ENCODE peak calls at places on chromosomes 6 and 20, in eight cellular contexts. X is psoas muscle, B is lung, I is breast epithelium, O is K562, E is BJ, F is H1, V is tibial artery. A is an unnamed sample.

GRCh38 chr6:46963039-46963438 is 41.3 kb upstream of the ADGRF5 start:
- DNase-seq in E (no peak), F (no peak), O (no peak), V (no peak), I (no peak), X (no peak), B (no peak), A (no peak)

GRCh38 chr6:157830354-157831017 is 7.4 kb downstream of the SNX9 start:
- DNase-seq in O (no peak), F (no peak), I (no peak), B (no peak), E (no peak), X (no peak), V (no peak), A (no peak)

GRCh38 chr6:13079096-13079758 is 249.1 kb downstream of the TBC1D7 start:
- DNase-seq in O (no peak), F (no peak), X (no peak), I (no peak), B (no peak), V (no peak), E (no peak), A (no peak)

GRCh38 chr20:24502184-24502583 is 32.8 kb downstream of the SYNDIG1 start:
- DNase-seq in B (no peak), I (no peak), E (peak; percentile 64), V (peak; percentile 87), X (peak; percentile 59), O (no peak), F (peak; percentile 17), A (no peak)

GRCh38 chr6:139990287-139990686 is 615.8 kb upstream of the CITED2 start:
- DNase-seq in I (no peak), F (no peak), E (no peak), O (no peak), X (no peak), V (no peak), B (no peak), A (no peak)

GRCh38 chr6:49676671-49677281 is 36.6 kb downstream of the CRISP2 start:
- DNase-seq in F (no peak), E (no peak), X (no peak), B (no peak), O (no peak), I (no peak), V (no peak), A (no peak)

GRCh38 chr6:21271431-21272155 is 322.0 kb upstream of the SOX4 start:
- DNase-seq in E (no peak), B (no peak), V (no peak), O (no peak), F (no peak), X (no peak), I (no peak), A (no peak)

GRCh38 chr6:15260099-15260821 is 14.4 kb downstream of the JARID2 start:
- DNase-seq in X (no peak), E (peak; percentile 46), V (no peak), O (no peak), I (no peak), B (no peak), F (no peak), A (no peak)

GRCh38 chr20:22333885-22334545 is 250.4 kb downstream of the FOXA2 start:
- DNase-seq in E (no peak), O (peak; percentile 73), B (peak; percentile 54), X (peak; percentile 35), F (peak; percentile 69), I (no peak), V (no peak), A (no peak)

GRCh38 chr20:35830264-35830663 is 58.4 kb downstream of the PHF20 start:
- DNase-seq in X (no peak), I (no peak), V (no peak), B (no peak), E (no peak), F (no peak), O (no peak), A (no peak)

GRCh38 chr6:161395832-161396231 is 122.0 kb upstream of the AGPAT4 start:
- DNase-seq in V (no peak), E (no peak), O (no peak), F (no peak), B (no peak), X (no peak), I (no peak), A (no peak)

GRCh38 chr6:152147269-152147668 is 339.8 kb downstream of the ESR1 start:
- DNase-seq in O (no peak), V (no peak), I (no peak), F (no peak), E (no peak), X (no peak), B (no peak), A (no peak)

GRCh38 chr20:341682-342081 is 5.2 kb upstream of the NRSN2 start:
- DNase-seq in E (no peak), O (peak; percentile 54), X (no peak), F (no peak), V (no peak), I (no peak), B (no peak), A (no peak)

GRCh38 chr20:18436847-18437246 is 30.0 kb downstream of the DZANK1 start:
- DNase-seq in X (no peak), E (no peak), B (no peak), I (no peak), V (no peak), F (no peak), O (no peak), A (no peak)

GRCh38 chr6:45423901-45424627 is 46.3 kb upstream of the SUPT3H start:
- DNase-seq in E (no peak), V (peak; percentile 68), X (peak; percentile 25), F (peak; percentile 61), B (peak; percentile 32), O (no peak), I (no peak), A (peak; percentile 35)

GRCh38 chr20:17449039-17449438 is 82.1 kb downstream of the BFSP1 start:
- DNase-seq in B (no peak), X (no peak), V (no peak), I (no peak), O (peak; percentile 28), E (no peak), F (no peak), A (no peak)

GRCh38 chr20:37886851-37887297 is 16.1 kb upstream of the VSTM2L start:
- DNase-seq in V (no peak), O (no peak), I (no peak), B (no peak), F (no peak), E (no peak), X (peak; percentile 16), A (peak; percentile 89)

GRCh38 chr6:71886184-71887005 is at the start of gene RIMS1:
- DNase-seq in V (peak; percentile 64), O (no peak), B (no peak), E (no peak), F (peak; percentile 82), X (peak; percentile 19), I (no peak), A (no peak)

GRCh38 chr6:52547647-52548352 is 29.1 kb downstream of the TRAM2 start:
- DNase-seq in V (no peak), X (no peak), E (no peak), F (no peak), B (no peak), O (peak; percentile 19), I (no peak), A (peak; percentile 36)

GRCh38 chr6:158290659-158291058 is 21.6 kb upstream of the TULP4 start:
- DNase-seq in O (no peak), E (no peak), X (no peak), I (no peak), F (no peak), V (no peak), B (no peak), A (no peak)

GRCh38 chr6:158046201-158047119 is 64.8 kb downstream of the SYNJ2 start:
- DNase-seq in E (no peak), O (no peak), X (no peak), B (no peak), V (no peak), F (no peak), I (no peak), A (peak; percentile 3)

GRCh38 chr6:166277021-166277420 is 31.2 kb downstream of the PRR18 start:
- DNase-seq in V (no peak), I (no peak), F (no peak), B (no peak), E (no peak), X (no peak), O (no peak), A (no peak)

GRCh38 chr20:61300741-61301140 is 48.7 kb downstream of the CDH4 start:
- DNase-seq in X (no peak), F (no peak), B (no peak), V (no peak), E (no peak), I (no peak), O (no peak), A (no peak)

GRCh38 chr6:150866147-150867073 is 908 bp downstream of the MTHFD1L start:
- DNase-seq in I (peak; percentile 54), F (peak; percentile 91), O (peak; percentile 92), V (peak; percentile 95), B (peak; percentile 81), E (peak; percentile 50), X (peak; percentile 83), A (peak; percentile 84)

GRCh38 chr6:79605061-79605460 is 26.1 kb upstream of the SH3BGRL2 start:
- DNase-seq in B (no peak), X (no peak), V (no peak), F (no peak), O (peak; percentile 43), E (no peak), I (no peak), A (no peak)

DNA sequence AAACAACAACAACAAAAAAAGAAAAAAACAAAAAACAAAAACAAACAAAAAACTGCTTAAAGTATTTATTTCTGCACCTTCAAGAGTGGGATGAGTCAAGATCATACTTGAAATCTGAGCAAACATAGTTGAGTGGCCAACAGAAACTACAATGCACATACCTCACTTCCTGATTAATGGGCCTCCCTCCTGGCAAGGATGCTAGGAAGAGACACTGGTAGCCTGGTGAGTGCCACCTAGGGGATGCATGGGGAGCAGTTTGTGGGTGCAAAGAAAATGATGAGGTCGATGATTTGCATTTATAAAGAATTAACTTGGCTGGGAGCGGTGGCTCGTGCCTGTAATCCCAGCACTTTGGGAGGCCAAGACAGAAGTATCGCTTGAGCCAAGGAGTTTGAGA is 808.1 kb downstream of the MAFB start:
- DNase-seq in X (no peak), I (no peak), V (no peak), E (no peak), O (no peak), B (no peak), F (no peak), A (no peak)
- TF ChIP-seq CTCF in X (no peak), I (no peak), V (no peak), E (peak; percentile 26), O (no peak), B (no peak), F (peak; percentile 32), A (no peak)

GRCh38 chr20:46900826-46901225 is 6.2 kb downstream of the EYA2 start:
- DNase-seq in F (no peak), E (no peak), X (no peak), I (no peak), V (no peak), O (no peak), B (no peak), A (no peak)
- H3K27me3 ChIP-seq in F (peaks cover 8% of the 10 kb centered on the region), E (peaks cover 6% of the 10 kb centered on the region), X (peaks cover 8% of the 10 kb centered on the region), I (no peaks in the 10 kb centered on the region), V (peaks cover 29% of the 10 kb centered on the region), O (peaks cover 48% of the 10 kb centered on the region), B (no peaks in the 10 kb centered on the region), A (peaks cover 57% of the 10 kb centered on the region)

GRCh38 chr20:25987073-25987927 is 290.6 kb upstream of the ZNF337 start:
- DNase-seq in F (no peak), V (peak; percentile 66), O (peak; percentile 17), X (peak; percentile 30), B (no peak), I (no peak), E (no peak), A (peak; percentile 80)
- TF ChIP-seq CTCF in F (no peak), V (peak; percentile 24), O (peak; percentile 11), X (peak; percentile 11), B (no peak), I (no peak), E (peak; percentile 46), A (peak; percentile 54)

GRCh38 chr20:50325215-50325614 is 134.6 kb downstream of the CEBPB start:
- DNase-seq in B (no peak), I (no peak), E (no peak), V (peak; percentile 46), O (no peak), F (no peak), X (no peak), A (no peak)
- H3K27me3 ChIP-seq in B (no peaks in the 10 kb centered on the region), I (no peaks in the 10 kb centered on the region), E (no peaks in the 10 kb centered on the region), V (no peaks in the 10 kb centered on the region), O (no peaks in the 10 kb centered on the region), F (no peaks in the 10 kb centered on the region), X (no peaks in the 10 kb centered on the region), A (no peaks in the 10 kb centered on the region)